ENCODE peak calls at places on chromosomes 7 and 10, in seven cellular contexts. K is activated CD8-positive, alpha-beta memory T cell treated with anti-CD3 and anti-CD28 coated beads, Interleukin-2, amount 50 U/mL, for 48 hours; J is fibroblast of mammary gland; F is stimulated activated naive CD8-positive, alpha-beta T cell treated with anti-CD3 and anti-CD28 coated beads, Interleukin-15, Interleukin-2, amounts not matched to agents 100 U/mL and 50 U/mL, for 24 hours; N is aorta; L is naive thymus-derived CD8-positive, alpha-beta T cell; E is dorsolateral prefrontal cortex. W is an unnamed sample.

GRCh38 chr10:74433993-74434392 is 283.0 kb downstream of the ADK start:
- DNase-seq in K (no peak), N (no peak), L (no peak), E (no peak), F (no peak), J (peak; percentile 8), W (no peak)

GRCh38 chr7:150397376-150398107 is 18.4 kb downstream of the ZNF775 start:
- DNase-seq in N (no peak), L (no peak), K (no peak), F (no peak), E (no peak), J (no peak), W (no peak)

GRCh38 chr7:150784120-150784736 is 15.9 kb downstream of the TMEM176B start:
- DNase-seq in N (no peak), L (no peak), J (peak; percentile 31), K (no peak), E (no peak), F (no peak), W (no peak)

GRCh38 chr10:70335246-70335613 is 47.2 kb downstream of the LRRC20 start:
- DNase-seq in L (no peak), K (no peak), F (no peak), E (no peak), J (peak; percentile 24), N (no peak), W (no peak)

GRCh38 chr7:66667023-66667728 is 38.5 kb downstream of the KCTD7 start:
- DNase-seq in L (no peak), N (no peak), E (no peak), J (no peak), F (no peak), K (no peak), W (no peak)

GRCh38 chr10:132265878-132266496 is 41.8 kb downstream of the STK32C start:
- DNase-seq in E (no peak), K (no peak), J (no peak), F (no peak), N (peak; percentile 23), L (no peak), W (no peak)

GRCh38 chr10:14478639-14479038 is 147.9 kb upstream of the FRMD4A start:
- DNase-seq in K (no peak), L (no peak), F (no peak), N (peak; percentile 83), J (peak; percentile 54), E (peak; percentile 85), W (peak; percentile 9)

GRCh38 chr7:106126170-106126938 is 14.2 kb upstream of the SYPL1 start:
- DNase-seq in J (peak; percentile 83), N (no peak), L (peak; percentile 57), K (no peak), E (no peak), F (peak; percentile 32), W (peak; percentile 13)

GRCh38 chr7:80929619-80930018 is 10.8 kb upstream of the SEMA3C start:
- DNase-seq in L (no peak), E (no peak), F (no peak), J (peak; percentile 45), K (no peak), N (no peak), W (no peak)

GRCh38 chr7:77247206-77247850 is 47.7 kb upstream of the FGL2 start:
- DNase-seq in J (peak; percentile 82), K (peak; percentile 94), F (peak; percentile 94), L (peak; percentile 80), N (peak; percentile 90), E (peak; percentile 70), W (peak; percentile 78)

GRCh38 chr10:69731184-69731583 is 70.5 kb upstream of the COL13A1 start:
- DNase-seq in J (no peak), K (no peak), E (no peak), L (no peak), N (no peak), F (no peak), W (no peak)

GRCh38 chr7:149599636-149600206 is 102.1 kb upstream of the ZNF746 start:
- DNase-seq in L (peak; percentile 26), F (no peak), J (no peak), K (no peak), E (no peak), N (no peak), W (no peak)

GRCh38 chr7:24307294-24307693 is 23.3 kb downstream of the NPY start:
- DNase-seq in L (no peak), N (no peak), F (no peak), K (no peak), J (no peak), E (no peak), W (no peak)

GRCh38 chr10:121667948-121668335 is 69.7 kb upstream of the FGFR2 start:
- DNase-seq in F (no peak), K (no peak), L (no peak), E (no peak), N (no peak), J (no peak), W (no peak)

GRCh38 chr10:61897671-61898434 is 3.6 kb upstream of the ARID5B start:
- DNase-seq in J (peak; percentile 57), E (peak; percentile 55), N (no peak), L (peak; percentile 5), F (no peak), K (no peak), W (no peak)

GRCh38 chr10:34145751-34146150 is 669.3 kb downstream of the PARD3 start:
- DNase-seq in K (no peak), E (no peak), F (no peak), N (no peak), J (no peak), L (no peak), W (no peak)

GRCh38 chr7:158849553-158850389 is 6.6 kb upstream of the DYNC2I1 start:
- DNase-seq in N (no peak), K (no peak), J (no peak), E (no peak), F (no peak), L (no peak), W (no peak)

GRCh38 chr10:97974526-97975525 is 55.6 kb downstream of the CRTAC1 start:
- DNase-seq in J (no peak), E (peak; percentile 57), N (no peak), K (no peak), F (no peak), L (no peak), W (no peak)

GRCh38 chr10:93469454-93469853 is 12.7 kb downstream of the MYOF start:
- DNase-seq in F (no peak), N (no peak), K (no peak), E (no peak), J (no peak), L (no peak), W (no peak)

GRCh38 chr10:88253622-88254021 is 329.5 kb downstream of the RNLS start:
- DNase-seq in J (no peak), F (no peak), L (no peak), K (no peak), E (no peak), N (no peak), W (no peak)

GRCh38 chr7:45185864-45186250 is 28.3 kb downstream of the RAMP3 start:
- DNase-seq in K (no peak), E (no peak), N (peak; percentile 11), J (no peak), L (no peak), F (no peak), W (no peak)

GRCh38 chr7:46321556-46322205 is 400.6 kb upstream of the IGFBP3 start:
- DNase-seq in L (no peak), N (no peak), E (no peak), J (peak; percentile 68), K (no peak), F (no peak), W (no peak)

GRCh38 chr10:5575482-5576153 is 50.9 kb downstream of the CALML3 start:
- DNase-seq in N (peak; percentile 75), E (no peak), F (no peak), L (no peak), K (no peak), J (peak; percentile 72), W (no peak)

GRCh38 chr7:739964-740942 is 13.2 kb upstream of the PRKAR1B start:
- DNase-seq in E (peak; percentile 14), N (peak; percentile 66), L (no peak), J (no peak), F (no peak), K (no peak), W (no peak)

GRCh38 chr10:91880310-91880709 is 29.0 kb downstream of the FGFBP3 start:
- DNase-seq in L (no peak), E (no peak), J (no peak), N (peak; percentile 71), K (no peak), F (no peak), W (no peak)

GRCh38 chr7:150811-151221 is 41.6 kb upstream of the FAM20C start:
- DNase-seq in K (no peak), E (peak; percentile 29), N (peak; percentile 76), L (no peak), J (peak; percentile 86), F (peak; percentile 16), W (no peak)

GRCh38 chr7:101398631-101399289 is 36.1 kb downstream of the COL26A1 start:
- DNase-seq in E (no peak), L (no peak), F (no peak), K (no peak), N (no peak), J (no peak), W (no peak)

GRCh38 chr7:156659961-156660360 is 19.4 kb downstream of the RNF32 start:
- DNase-seq in N (no peak), E (no peak), K (no peak), J (no peak), F (no peak), L (no peak), W (no peak)

GRCh38 chr7:82012453-82012852 is 242.6 kb upstream of the HGF start:
- DNase-seq in J (no peak), K (no peak), L (no peak), F (no peak), E (no peak), N (no peak), W (no peak)

GRCh38 chr7:27839099-27839498 is 99.1 kb downstream of the TAX1BP1 start:
- DNase-seq in L (no peak), J (no peak), K (no peak), N (no peak), E (no peak), F (no peak), W (no peak)